ENCODE peak calls at places on chromosomes 11 and 22, in five cellular contexts. S is cardiac muscle cell, C is body of pancreas, A is IMR-90, H is esophagus muscularis mucosa. O is an unnamed sample.

GRCh38 chr22:44667829-44668189 is 34.2 kb upstream of the PRR5 start:
- DNase-seq in S (no peak), C (no peak), A (no peak), H (no peak), O (no peak)

GRCh38 chr11:20541503-20541902 is 57.9 kb upstream of the SLC6A5 start:
- DNase-seq in S (no peak), C (no peak), A (no peak), H (no peak), O (no peak)

GRCh38 chr22:35540600-35541253 is at the start of gene RASD2:
- DNase-seq in S (peak; percentile 31), C (peak; percentile 28), A (peak; percentile 19), H (no peak), O (peak; percentile 49)

GRCh38 chr11:469684-470667 is 19.9 kb downstream of the PTDSS2 start:
- DNase-seq in S (peak; percentile 90), C (peak; percentile 59), A (peak; percentile 81), H (no peak), O (peak; percentile 82)

GRCh38 chr11:11081273-11081672 is 223.4 kb upstream of the ZBED5 start:
- DNase-seq in S (no peak), C (no peak), A (no peak), H (no peak), O (no peak)

GRCh38 chr11:30143098-30143705 is 87.6 kb upstream of the FSHB start:
- DNase-seq in S (peak; percentile 58), C (no peak), A (peak; percentile 15), H (no peak), O (peak; percentile 27)

GRCh38 chr11:96219981-96220623 is 122.9 kb downstream of the MAML2 start:
- DNase-seq in S (peak; percentile 61), C (no peak), A (peak; percentile 62), H (no peak), O (peak; percentile 76)

GRCh38 chr11:43035011-43035564 is 276.7 kb upstream of the API5 start:
- DNase-seq in S (no peak), C (no peak), A (no peak), H (no peak), O (no peak)

GRCh38 chr11:134275534-134276395 is at the start of gene GLB1L3:
- DNase-seq in S (no peak), C (peak; percentile 27), A (no peak), H (no peak), O (peak; percentile 6)

GRCh38 chr22:43203471-43203981 is 16.6 kb upstream of the TTLL12 start:
- DNase-seq in S (peak; percentile 46), C (no peak), A (no peak), H (no peak), O (no peak)

DNA sequence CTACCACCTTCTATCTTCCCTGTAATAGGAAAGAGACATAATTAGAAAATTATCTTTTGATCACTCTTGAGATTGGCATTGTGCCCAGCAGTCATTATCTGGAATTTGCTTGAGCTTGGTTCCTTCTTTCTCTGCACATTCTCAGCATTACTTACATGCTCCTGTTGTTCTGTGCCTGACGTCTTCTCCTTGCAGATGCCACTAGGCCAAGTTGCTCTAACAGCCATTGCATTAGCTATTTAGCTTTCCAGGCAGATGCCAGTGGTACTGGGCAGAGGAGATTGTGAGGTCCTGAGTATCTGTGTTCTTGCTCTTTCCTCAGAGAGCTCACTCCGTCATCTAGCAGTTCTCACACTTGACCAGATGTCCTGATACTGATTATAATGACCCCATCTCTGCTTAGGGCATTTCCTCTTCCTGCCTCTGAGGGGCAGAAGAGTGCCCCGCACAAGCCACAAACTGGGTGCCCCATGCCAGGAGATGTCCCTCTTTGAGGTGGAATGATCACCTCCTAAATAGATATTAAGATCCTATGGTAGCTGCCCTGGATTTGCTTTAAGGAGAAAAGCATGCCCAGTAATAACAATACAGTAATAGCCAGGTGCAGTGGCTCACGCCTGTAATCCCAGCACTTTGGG is 30.7 kb downstream of the ARHGAP1 start:
- DNase-seq in S (no peak), C (no peak), A (no peak), H (no peak), O (no peak)
- TF ChIP-seq CTCF in S (peak; percentile 16), C (peak; percentile 5), A (peak; percentile 12), H (no peak), O (peak; percentile 26)

DNA sequence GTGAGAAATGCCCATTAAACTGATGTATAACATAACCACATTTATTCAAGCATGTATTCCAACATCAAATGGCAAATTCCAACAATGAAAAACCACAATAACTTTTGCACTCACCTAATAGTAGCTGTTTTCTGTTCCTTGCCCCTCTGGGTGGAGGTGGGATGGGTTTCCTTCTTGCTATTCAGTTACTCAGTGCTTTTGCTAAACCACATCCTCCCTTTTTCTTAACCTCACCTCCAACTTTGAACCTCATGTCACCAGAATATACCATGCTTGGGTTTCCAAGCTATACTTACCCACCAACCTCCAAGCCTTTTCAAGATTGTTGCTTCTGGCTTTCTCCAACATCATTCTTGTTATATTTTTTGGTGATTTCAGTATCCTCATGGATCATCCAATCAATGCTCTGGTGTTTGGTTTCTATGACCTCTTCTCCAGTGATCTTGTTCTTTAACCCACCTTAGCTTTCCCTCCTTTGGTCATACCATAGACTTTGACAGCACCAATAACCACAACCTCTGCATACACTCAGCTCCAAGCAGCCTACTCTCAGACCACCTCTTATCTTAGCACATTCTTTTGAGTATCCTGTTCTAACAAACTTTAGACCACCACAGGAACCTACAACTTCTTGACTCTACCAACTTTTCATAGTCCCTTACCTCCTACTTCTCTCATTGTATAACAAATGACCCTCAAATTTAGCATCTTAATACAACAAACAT is 3.2 kb upstream of the CCDC15 start:
- DNase-seq in S (no peak), C (no peak), A (no peak), H (no peak), O (no peak)
- H3K4me3 ChIP-seq in S (no peak overlapping the region), C (no peak overlapping the region), A (no peak overlapping the region), H (no peak overlapping the region), O (no peak overlapping the region)

DNA sequence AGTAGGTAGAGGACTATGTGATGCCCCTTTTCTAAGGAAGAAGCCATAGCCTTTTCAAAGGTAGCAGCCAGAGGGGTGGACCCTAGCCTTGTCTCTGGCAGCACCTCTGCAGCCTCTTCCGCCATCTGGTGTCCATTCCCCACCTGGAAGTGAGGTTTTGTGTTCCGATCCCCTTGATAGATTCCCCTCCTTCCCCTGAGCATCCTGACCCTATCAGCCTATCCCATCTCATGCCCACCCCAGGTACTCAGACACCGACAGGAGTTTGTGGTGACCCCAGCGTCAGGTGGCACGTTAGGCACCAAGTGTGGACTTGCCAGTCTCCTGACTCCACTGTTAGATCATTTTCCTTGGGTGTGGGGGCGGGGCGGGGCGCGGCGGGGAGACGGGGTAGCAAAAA is 398 bp upstream of the FAM89B start:
- DNase-seq in S (peak; percentile 57), C (peak; percentile 53), A (peak; percentile 44), H (no peak), O (no peak)
- TF ChIP-seq CTCF in S (peak; percentile 46), C (peak; percentile 45), A (peak; percentile 42), H (peak; percentile 42), O (peak; percentile 40)

GRCh38 chr22:31752096-31752847 is 1.5 kb upstream of the DEPDC5 start:
- DNase-seq in S (no peak), C (no peak), A (no peak), H (no peak), O (no peak)

GRCh38 chr22:31750365-31751284 is 693 bp upstream of the PRR14L start:
- DNase-seq in S (no peak), C (no peak), A (no peak), H (no peak), O (no peak)

GRCh38 chr22:31747441-31747840 is 2.5 kb downstream of the PRR14L start:
- DNase-seq in S (no peak), C (no peak), A (no peak), H (no peak), O (no peak)

GRCh38 chr22:31748490-31748889 is 1.4 kb downstream of the PRR14L start:
- DNase-seq in S (no peak), C (no peak), A (no peak), H (no peak), O (no peak)

GRCh38 chr22:31749636-31750364 is at the start of gene PRR14L:
- DNase-seq in S (peak; percentile 97), C (peak; percentile 97), A (peak; percentile 90), H (peak; percentile 99), O (peak; percentile 89)
- H3K4me3 ChIP-seq in S (peak within 1 kb of the TSS; percentile 76), C (peak within 1 kb of the TSS; percentile 62), A (peak within 1 kb of the TSS; percentile 73), H (peak within 1 kb of the TSS; percentile 99), O (peak within 1 kb of the TSS; percentile 95)

DNA sequence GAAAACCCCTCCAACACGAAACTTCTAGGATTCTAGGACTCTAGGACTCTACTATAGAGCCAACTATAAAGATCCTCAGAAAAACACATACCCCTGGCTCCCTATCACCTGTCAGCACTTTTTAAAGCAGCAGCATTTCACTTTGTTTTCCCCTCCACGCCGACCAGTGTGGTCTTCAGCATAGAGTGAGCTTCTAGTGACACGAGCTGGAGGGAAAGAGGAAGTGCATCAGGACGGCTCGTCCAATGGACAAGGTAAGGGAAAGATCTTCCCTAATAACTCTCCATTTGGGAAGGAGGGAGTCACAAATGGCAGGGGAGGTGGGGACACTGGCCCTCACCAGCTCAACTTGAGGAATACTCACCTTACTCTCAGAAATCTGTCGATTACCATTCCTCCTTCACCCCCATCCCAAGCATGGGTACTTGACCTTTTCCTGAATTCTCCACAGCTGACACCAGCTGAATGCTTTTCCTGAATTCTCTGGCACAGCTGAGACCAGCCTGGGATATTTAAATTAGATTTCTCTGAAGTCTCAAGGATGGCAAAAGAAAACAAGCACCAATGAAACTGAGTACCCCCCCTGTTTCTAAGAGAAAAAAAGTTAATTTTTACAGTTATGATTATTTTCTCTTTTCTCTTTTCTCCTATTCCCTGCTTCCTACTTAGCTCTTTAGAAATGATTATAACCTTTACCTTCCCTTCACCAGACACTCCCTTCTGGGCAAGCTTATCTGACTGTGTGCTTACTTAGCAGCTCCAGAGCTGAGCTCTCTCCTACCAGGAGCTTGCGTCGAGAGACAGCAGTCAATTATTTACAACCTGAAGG is 33.3 kb upstream of the NNMT start:
- DNase-seq in S (peak; percentile 77), C (peak; percentile 54), A (peak; percentile 54), H (no peak), O (peak; percentile 50)
- TF ChIP-seq CTCF in S (peak; percentile 82), C (peak; percentile 71), A (peak; percentile 73), H (peak; percentile 54), O (peak; percentile 91)

O was measured in AG10803.